ENCODE peak calls at places on chromosomes 12 and 14, in six cellular contexts. W, L, C, S, V and R are unnamed samples.

GRCh38 chr14:86897224-86897623 is 1095.8 kb downstream of the GALC start:
- DNase-seq in V (no peak), W (no peak), L (no peak), C (no peak), S (no peak), R (no peak)

GRCh38 chr12:111993290-111994150 is 19.4 kb downstream of the TMEM116 start:
- DNase-seq in V (peak; percentile 55), C (no peak), L (no peak), W (no peak), S (no peak), R (peak; percentile 71)

GRCh38 chr12:124321556-124322270 is 26.8 kb downstream of the RFLNA start:
- DNase-seq in L (no peak), V (no peak), C (no peak), W (peak; percentile 25), S (no peak), R (no peak)

GRCh38 chr12:38838211-38838850 is 67.1 kb downstream of the CPNE8 start:
- DNase-seq in V (no peak), S (no peak), W (no peak), L (no peak), C (no peak), R (no peak)

GRCh38 chr12:91057771-91058170 is at the start of gene KERA:
- DNase-seq in L (no peak), S (no peak), W (no peak), V (no peak), C (no peak), R (no peak)

GRCh38 chr14:71472281-71472960 is 459.8 kb upstream of the RGS6 start:
- DNase-seq in C (no peak), L (no peak), S (no peak), V (no peak), W (no peak), R (peak; percentile 61)

GRCh38 chr12:128930591-128930990 is 77.3 kb downstream of the GLT1D1 start:
- DNase-seq in S (no peak), C (no peak), W (no peak), V (no peak), L (no peak), R (no peak)

GRCh38 chr12:39125580-39125979 is 220.2 kb upstream of the CPNE8 start:
- DNase-seq in L (no peak), S (no peak), V (no peak), W (no peak), C (no peak), R (no peak)

GRCh38 chr12:72522411-72522810 is 250.2 kb downstream of the TRHDE start:
- DNase-seq in W (no peak), V (no peak), C (no peak), L (no peak), S (no peak), R (no peak)

GRCh38 chr12:22287776-22288621 is 46.5 kb downstream of the ST8SIA1 start:
- DNase-seq in L (no peak), V (peak; percentile 48), W (peak; percentile 57), C (no peak), S (no peak), R (no peak)

GRCh38 chr14:91350813-91351507 is 66.7 kb downstream of the CCDC88C start:
- DNase-seq in C (no peak), L (no peak), W (no peak), S (no peak), V (peak; percentile 82), R (peak; percentile 92)

GRCh38 chr12:123223241-123223668 is 9.7 kb downstream of the MPHOSPH9 start:
- DNase-seq in S (no peak), V (peak; percentile 50), C (no peak), L (no peak), W (no peak), R (peak; percentile 75)

GRCh38 chr12:64621257-64621942 is 11.1 kb downstream of the RASSF3 start:
- DNase-seq in W (peak; percentile 46), L (peak; percentile 87), C (no peak), V (no peak), S (no peak), R (peak; percentile 90)

GRCh38 chr14:66379116-66379515 is 107.1 kb upstream of the CCDC196 start:
- DNase-seq in V (no peak), L (no peak), W (no peak), S (peak; percentile 62), C (no peak), R (no peak)

GRCh38 chr12:130401703-130402102 is 64.0 kb downstream of the PIWIL1 start:
- DNase-seq in W (no peak), C (no peak), S (no peak), L (no peak), V (peak; percentile 22), R (peak; percentile 2)

GRCh38 chr14:72515779-72516770 is 377.8 kb downstream of the DPF3 start:
- DNase-seq in S (no peak), W (peak; percentile 57), C (no peak), L (no peak), V (no peak), R (peak; percentile 15)

GRCh38 chr12:119911147-119911546 is 34.0 kb upstream of the CIT start:
- DNase-seq in C (no peak), V (no peak), S (no peak), L (peak; percentile 62), W (peak; percentile 7), R (no peak)

DNA sequence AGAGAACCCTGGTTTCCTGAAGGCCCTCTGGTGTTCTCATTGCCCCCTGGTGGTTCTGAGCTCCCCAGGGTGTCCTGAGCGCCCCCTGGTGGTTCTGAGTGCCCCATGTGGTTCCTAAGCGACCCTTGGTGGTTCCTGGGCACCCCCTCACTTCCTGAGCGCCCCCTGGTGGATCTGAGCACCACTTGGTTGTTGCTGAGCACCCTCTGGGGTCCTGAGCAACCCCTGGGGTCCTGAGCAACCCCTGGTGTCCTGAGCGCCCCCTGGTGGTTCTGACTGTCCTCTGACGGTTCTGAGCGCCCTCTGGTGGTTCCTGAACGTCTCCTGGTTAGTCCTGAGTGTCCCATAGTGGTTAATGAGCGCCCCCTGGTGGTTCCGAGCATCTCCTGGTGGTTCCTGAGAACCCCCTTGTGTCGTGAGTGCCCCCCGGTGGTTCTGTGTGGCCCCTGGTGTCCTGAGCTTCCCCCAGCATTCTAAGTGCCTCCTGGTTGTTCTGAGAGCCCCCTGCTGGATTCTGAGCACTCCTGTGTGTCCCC is 568.3 kb downstream of the TMEM121 start:
- DNase-seq in L (no peak), C (no peak), S (no peak), V (peak; percentile 86), W (no peak), R (no peak)
- TF ChIP-seq CTCF in L (no peak), C (peak; percentile 27), S (no peak), V (peak; percentile 79), W (peak; percentile 11), R (no peak)

GRCh38 chr12:132506328-132506727 is 16.4 kb downstream of the FBRSL1 start:
- DNase-seq in V (no peak), W (no peak), S (no peak), L (no peak), C (no peak), R (no peak)
- H3K4me3 ChIP-seq in V (no peak overlapping the region), W (no peak overlapping the region), S (no peak overlapping the region), L (peak overlapping the region; percentile 25), C (peak overlapping the region; percentile 42), R (no peak overlapping the region)

GRCh38 chr12:51812871-51813270 is 35.6 kb downstream of the FIGNL2 start:
- DNase-seq in S (no peak), V (no peak), L (no peak), C (no peak), W (no peak), R (no peak)
- TF ChIP-seq CTCF in S (no peak), V (no peak), L (no peak), C (no peak), W (no peak), R (no peak)

GRCh38 chr12:106220561-106220960 is 27.3 kb downstream of the CKAP4 start:
- DNase-seq in S (no peak), C (no peak), L (no peak), V (no peak), W (no peak), R (no peak)

GRCh38 chr12:106214576-106214975 is 33.2 kb downstream of the CKAP4 start:
- DNase-seq in S (no peak), C (no peak), W (no peak), V (no peak), L (no peak), R (no peak)

GRCh38 chr12:106219043-106219442 is 28.8 kb downstream of the CKAP4 start:
- DNase-seq in W (no peak), V (no peak), S (no peak), L (no peak), C (no peak), R (no peak)

GRCh38 chr12:106213721-106214121 is 34.1 kb downstream of the CKAP4 start:
- DNase-seq in L (no peak), S (no peak), W (no peak), C (no peak), V (no peak), R (no peak)

DNA sequence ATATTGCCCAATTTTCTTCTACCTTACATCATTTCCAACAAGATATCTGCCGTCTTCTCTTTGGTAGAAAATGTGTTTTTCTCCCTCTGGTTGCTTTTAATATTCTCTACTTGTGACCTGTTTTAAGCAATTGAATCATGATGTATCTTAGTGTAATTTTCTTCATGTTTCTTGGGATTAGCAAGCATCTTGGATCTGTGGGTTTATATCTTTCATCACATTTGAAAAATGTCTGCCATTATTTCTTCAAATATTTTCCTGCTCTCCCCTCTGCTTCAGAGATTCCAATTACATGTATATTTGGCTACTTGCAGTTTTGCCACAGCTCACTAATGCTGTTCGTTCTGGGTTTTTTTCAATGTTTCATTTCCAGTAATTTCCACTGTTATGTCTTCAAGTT is 30.1 kb downstream of the CKAP4 start:
- DNase-seq in V (no peak), C (no peak), L (no peak), S (no peak), W (no peak), R (no peak)
- H3K4me3 ChIP-seq in V (no peak overlapping the region), C (no peak overlapping the region), L (no peak overlapping the region), S (no peak overlapping the region), W (no peak overlapping the region), R (no peak overlapping the region)

GRCh38 chr12:1576410-1577240 is 17.8 kb downstream of the FBXL14 start:
- DNase-seq in L (no peak), V (no peak), C (no peak), S (no peak), W (peak; percentile 88), R (no peak)
- TF ChIP-seq CTCF in L (no peak), V (no peak), C (no peak), S (no peak), W (no peak), R (no peak)

DNA sequence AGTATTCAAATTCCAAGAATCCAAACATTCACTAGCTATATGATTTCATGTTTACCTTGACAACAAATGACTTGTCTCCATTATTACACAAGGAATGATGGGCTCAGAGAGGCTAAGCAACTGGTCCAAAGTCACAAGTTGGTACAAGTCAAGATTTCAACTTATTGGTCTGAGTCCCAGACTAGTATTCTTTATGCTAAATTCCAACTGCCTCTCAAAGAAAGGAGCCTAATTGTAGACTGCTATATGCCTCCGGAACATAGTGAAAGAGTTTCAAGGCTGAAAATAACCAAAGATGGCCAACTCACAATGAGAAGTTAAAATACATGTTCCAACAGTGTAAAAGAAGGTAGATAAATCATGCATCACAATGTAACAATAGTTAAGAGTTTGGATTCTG is 7.5 kb downstream of the BTG1 start:
- DNase-seq in V (no peak), L (no peak), S (no peak), W (no peak), C (no peak), R (no peak)
- H3K4me3 ChIP-seq in V (peak overlapping the region; percentile 66), L (peak overlapping the region; percentile 98), S (peak overlapping the region; percentile 96), W (no peak overlapping the region), C (peak overlapping the region; percentile 98), R (peak overlapping the region; percentile 97)

GRCh38 chr12:47812797-47813490 is 6.8 kb downstream of the HDAC7 start:
- DNase-seq in W (peak; percentile 93), C (no peak), V (peak; percentile 92), L (no peak), S (no peak), R (peak; percentile 96)
- TF ChIP-seq CTCF in W (no peak), C (no peak), V (peak; percentile 32), L (no peak), S (no peak), R (peak; percentile 14)